ENCODE peak calls at places on chromosomes 13 and 19, in eight cellular contexts. Y, O, T, J, Z, F, C and A are unnamed samples.

GRCh38 chr19:52748336-52748950 is 13.6 kb upstream of the ZNF611 start:
- DNase-seq in J (no peak), C (no peak), Y (no peak), Z (no peak), T (peak; percentile 19), F (peak; percentile 66), O (peak; percentile 73), A (peak; percentile 41)

GRCh38 chr13:99056381-99057014 is 78.6 kb upstream of the DOCK9 start:
- DNase-seq in F (no peak), T (peak; percentile 43), Z (no peak), C (no peak), O (no peak), J (no peak), Y (no peak), A (no peak)

GRCh38 chr19:58558623-58559274 is 338 bp upstream of the UBE2M start:
- DNase-seq in Z (peak; percentile 99), F (peak; percentile 99), T (peak; percentile 100), J (peak; percentile 99), C (peak; percentile 99), O (peak; percentile 100), Y (peak; percentile 99), A (peak; percentile 100)

GRCh38 chr19:34976611-34977010 is 12.6 kb upstream of the ZNF792 start:
- DNase-seq in T (peak; percentile 59), C (no peak), Y (no peak), Z (no peak), F (no peak), O (no peak), J (no peak), A (no peak)

GRCh38 chr13:74288361-74288911 is 154.2 kb upstream of the KLF12 start:
- DNase-seq in C (peak; percentile 13), O (peak; percentile 13), F (peak; percentile 31), J (peak; percentile 33), T (no peak), Y (peak; percentile 61), Z (peak; percentile 9), A (peak; percentile 54)

GRCh38 chr13:71949441-71949840 is 82.4 kb upstream of the DACH1 start:
- DNase-seq in Z (no peak), C (no peak), F (no peak), O (no peak), J (no peak), T (no peak), Y (no peak), A (peak; percentile 33)

GRCh38 chr13:102550507-102550906 is 46.3 kb upstream of the TPP2 start:
- DNase-seq in F (no peak), Y (no peak), J (no peak), Z (no peak), T (no peak), O (peak; percentile 15), C (no peak), A (no peak)

GRCh38 chr19:12792048-12792852 is 964 bp downstream of the JUNB start:
- DNase-seq in J (peak; percentile 77), Y (peak; percentile 63), Z (no peak), C (peak; percentile 81), F (peak; percentile 91), T (peak; percentile 60), O (peak; percentile 76), A (peak; percentile 76)

GRCh38 chr19:5676105-5676671 is 4.1 kb downstream of the MICOS13 start:
- DNase-seq in T (no peak), O (no peak), Z (no peak), F (no peak), J (no peak), Y (no peak), C (no peak), A (no peak)

GRCh38 chr19:31351212-31352193 is 2.3 kb upstream of the TSHZ3 start:
- DNase-seq in J (no peak), Y (peak; percentile 36), F (no peak), C (no peak), Z (no peak), T (peak; percentile 33), O (peak; percentile 68), A (no peak)

GRCh38 chr13:93066187-93066586 is 160.4 kb upstream of the GPC6 start:
- DNase-seq in F (no peak), T (no peak), J (no peak), C (no peak), O (no peak), Y (no peak), Z (no peak), A (no peak)

GRCh38 chr19:20928371-20928770 is 5.3 kb downstream of the ZNF85 start:
- DNase-seq in Y (no peak), C (no peak), J (no peak), Z (no peak), T (no peak), O (no peak), F (no peak), A (no peak)

GRCh38 chr19:19185853-19186728 is 5.9 kb downstream of the BORCS8 start:
- DNase-seq in O (peak; percentile 81), F (peak; percentile 64), J (peak; percentile 37), Y (no peak), Z (peak; percentile 56), T (peak; percentile 61), C (no peak), A (peak; percentile 69)

GRCh38 chr13:94712287-94712811 is at the start of gene SOX21:
- DNase-seq in T (peak; percentile 48), C (no peak), Y (no peak), J (no peak), O (peak; percentile 87), Z (no peak), F (no peak), A (no peak)

GRCh38 chr13:106523566-106523965 is 11.9 kb downstream of the EFNB2 start:
- DNase-seq in Y (peak; percentile 26), C (no peak), T (no peak), Z (no peak), O (no peak), J (no peak), F (no peak), A (no peak)

GRCh38 chr13:25980255-25980654 is 71.6 kb downstream of the SHISA2 start:
- DNase-seq in T (peak; percentile 22), Z (no peak), C (no peak), O (peak; percentile 79), J (no peak), F (peak; percentile 17), Y (no peak), A (no peak)

GRCh38 chr19:19661675-19662251 is 1.7 kb downstream of the ATP13A1 start:
- DNase-seq in F (peak; percentile 89), C (no peak), T (no peak), J (no peak), Z (no peak), O (peak; percentile 87), Y (no peak), A (peak; percentile 57)

GRCh38 chr19:49716154-49716553 is 25.2 kb downstream of the CPT1C start:
- DNase-seq in F (no peak), Y (no peak), J (no peak), C (no peak), O (no peak), Z (no peak), T (no peak), A (no peak)

GRCh38 chr13:62931901-62932883 is 1516.5 kb upstream of the PCDH20 start:
- DNase-seq in Z (no peak), C (no peak), J (no peak), O (no peak), Y (no peak), F (no peak), T (no peak), A (no peak)

GRCh38 chr19:1469200-1469935 is 9.6 kb downstream of the C19orf25 start:
- DNase-seq in T (no peak), O (peak; percentile 73), J (no peak), F (no peak), Z (no peak), C (no peak), Y (peak; percentile 10), A (peak; percentile 45)
- H3K4me3 ChIP-seq in T (peak overlapping the region; percentile 45), O (peak overlapping the region; percentile 45), J (peak overlapping the region; percentile 62), F (no peak overlapping the region), Z (peak overlapping the region; percentile 23), C (no peak overlapping the region), Y (peak overlapping the region; percentile 57), A (peak overlapping the region; percentile 58)

GRCh38 chr19:42130254-42130573 is 2.0 kb downstream of the POU2F2 start:
- DNase-seq in O (no peak), C (no peak), F (no peak), J (no peak), Z (no peak), Y (no peak), T (no peak), A (no peak)
- H3K27ac ChIP-seq in O (no peak overlapping the region), C (no peak overlapping the region), F (peak overlapping the region; percentile 93), J (peak overlapping the region; percentile 36), Z (no peak overlapping the region), Y (no peak overlapping the region), T (no peak overlapping the region), A (peak overlapping the region; percentile 20)

DNA sequence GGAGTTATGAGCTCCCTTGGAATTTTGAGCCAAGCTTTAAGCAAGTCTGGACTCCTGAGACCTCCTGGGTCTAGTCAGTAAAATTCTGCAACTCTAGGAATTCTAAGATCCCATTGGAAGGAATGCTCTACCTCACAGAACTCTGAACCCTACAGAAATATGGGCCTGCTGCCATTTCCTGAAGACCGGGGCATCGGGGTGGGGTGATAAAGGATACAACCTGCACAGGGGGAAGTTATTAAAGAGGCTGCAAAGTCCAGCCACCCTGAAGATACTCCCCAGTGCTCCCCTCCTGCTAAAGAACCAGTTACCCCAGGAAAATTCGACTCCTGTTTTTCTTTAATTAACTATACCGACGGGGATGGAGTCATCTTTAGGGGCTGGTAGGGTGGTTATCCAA is 2.4 kb upstream of the PPP1R37 start:
- DNase-seq in T (no peak), C (no peak), O (no peak), J (no peak), Y (no peak), Z (no peak), F (no peak), A (no peak)
- H3K4me3 ChIP-seq in T (peak overlapping the region; percentile 39), C (no peak overlapping the region), O (peak overlapping the region; percentile 97), J (peak overlapping the region; percentile 99), Y (peak overlapping the region; percentile 96), Z (no peak overlapping the region), F (no peak overlapping the region), A (no peak overlapping the region)

DNA sequence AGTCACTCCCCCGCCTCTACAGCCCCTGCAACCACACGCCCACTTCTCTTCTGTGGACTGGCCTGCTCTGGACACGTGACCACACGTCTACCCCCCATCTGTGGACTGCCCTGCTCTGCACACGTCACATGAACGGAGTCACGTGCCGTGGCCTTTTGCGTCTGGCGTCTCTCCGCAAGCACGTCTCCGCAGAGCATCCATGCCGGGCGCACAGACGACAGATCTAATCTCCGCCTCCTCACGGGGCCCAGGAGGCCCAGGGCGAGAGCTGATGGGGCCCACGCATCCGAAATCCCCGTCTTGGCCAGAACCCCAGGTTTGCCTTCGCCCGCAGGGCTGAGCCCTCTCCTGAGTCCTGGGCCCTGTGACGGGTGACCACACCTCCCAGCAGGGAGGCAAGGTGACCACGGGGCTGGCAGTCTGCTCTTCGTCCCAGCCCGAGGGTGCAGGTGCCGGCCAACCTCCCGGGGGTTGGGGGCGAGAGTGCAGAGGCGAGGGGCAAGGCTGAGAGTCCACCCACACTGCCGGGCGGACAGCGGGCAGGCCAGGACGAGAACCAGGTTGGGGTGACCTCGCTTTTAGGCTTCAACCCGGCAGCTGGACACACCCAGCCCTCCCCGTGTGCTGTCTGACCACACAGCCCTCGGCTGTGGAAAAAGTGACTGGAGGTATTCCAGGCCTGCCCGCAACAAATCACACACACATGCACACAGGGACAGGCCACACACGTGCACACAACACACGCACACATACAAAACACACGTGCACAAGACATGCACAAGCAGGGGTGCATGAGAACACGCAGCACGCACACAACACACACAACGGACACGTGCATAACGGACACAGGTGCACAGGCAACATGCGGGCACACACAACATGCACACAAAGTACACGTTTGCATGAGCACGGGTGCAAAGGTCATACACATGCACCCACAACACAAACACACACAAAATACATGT is 3.9 kb downstream of the SBNO2 start:
- DNase-seq in J (peak; percentile 56), T (no peak), Z (no peak), C (peak; percentile 54), F (no peak), Y (peak; percentile 16), O (no peak), A (no peak)
- H3K27ac ChIP-seq in J (peak overlapping the region; percentile 91), T (peak overlapping the region; percentile 97), Z (no peak overlapping the region), C (no peak overlapping the region), F (no peak overlapping the region), Y (no peak overlapping the region), O (no peak overlapping the region), A (no peak overlapping the region)